ENCODE peak calls at places on chromosomes 4 and X, in seven cellular contexts. L is breast epithelium, U is IMR-90, R is ovary, V is body of pancreas, O is tibial nerve, W is stomach. S is an unnamed sample.

GRCh38 chr4:8188743-8189550 is 10.1 kb upstream of the SH3TC1 start:
- DNase-seq in L (no peak), U (no peak), R (no peak), V (peak), O (no peak), W (peak), S (no peak)

GRCh38 chr4:184473515-184474260 is 662 bp downstream of the IRF2 start:
- DNase-seq in L (no peak), U (peak), R (peak), V (peak), O (no peak), W (peak), S (peak)

GRCh38 chr4:90025248-90025647 is 101.9 kb upstream of the CCSER1 start:
- DNase-seq in L (no peak), U (peak), R (no peak), V (no peak), O (no peak), W (no peak), S (no peak)

GRCh38 chr4:145234086-145234694 is 53.8 kb upstream of the OTUD4 start:
- DNase-seq in L (no peak), U (peak), R (no peak), V (peak), O (peak), W (peak), S (no peak)

GRCh38 chr4:188428935-188429334 is 289.7 kb downstream of the TRIML1 start:
- DNase-seq in L (no peak), U (peak), R (no peak), V (peak), O (no peak), W (no peak), S (no peak)

GRCh38 chr4:109820563-109820962 is 5.0 kb downstream of the GAR1 start:
- DNase-seq in L (no peak), U (no peak), R (no peak), V (no peak), O (no peak), W (no peak), S (no peak)

GRCh38 chrX:106999002-106999975 is 723 bp downstream of the MORC4 start:
- DNase-seq in L (no peak), U (peak), R (peak), V (peak), O (peak), W (peak), S (peak)

GRCh38 chrX:153494061-153494460 is 719 bp upstream of the BGN start:
- DNase-seq in L (no peak), U (peak), R (no peak), V (no peak), O (no peak), W (no peak), S (no peak)

GRCh38 chr4:55321707-55322264 is 24.3 kb upstream of the SRD5A3 start:
- DNase-seq in L (no peak), U (peak), R (peak), V (peak), O (peak), W (peak), S (peak)

GRCh38 chr4:47855350-47855749 is 17.5 kb upstream of the CORIN start:
- DNase-seq in L (no peak), U (peak), R (no peak), V (no peak), O (no peak), W (no peak), S (no peak)

GRCh38 chr4:142377345-142378091 is 468.6 kb downstream of the INPP4B start:
- DNase-seq in L (no peak), U (no peak), R (no peak), V (no peak), O (no peak), W (no peak), S (no peak)

GRCh38 chr4:99983289-99983943 is 33.3 kb upstream of the H2AZ1 start:
- DNase-seq in L (no peak), U (no peak), R (no peak), V (no peak), O (no peak), W (no peak), S (no peak)

GRCh38 chr4:74431113-74431826 is 13.7 kb upstream of the AREG start:
- DNase-seq in L (no peak), U (no peak), R (no peak), V (no peak), O (no peak), W (no peak), S (no peak)

GRCh38 chr4:38313175-38313574 is 350.8 kb upstream of the KLF3 start:
- DNase-seq in L (no peak), U (no peak), R (no peak), V (peak), O (no peak), W (peak), S (no peak)

GRCh38 chrX:112698946-112699345 is 19.2 kb upstream of the LHFPL1 start:
- DNase-seq in L (no peak), U (no peak), R (no peak), V (no peak), O (no peak), W (no peak), S (no peak)

GRCh38 chr4:55793479-55793878 is 26.1 kb upstream of the EXOC1L start:
- DNase-seq in L (no peak), U (no peak), R (no peak), V (no peak), O (no peak), W (no peak), S (no peak)

GRCh38 chrX:43813319-43813718 is 68.9 kb downstream of the MAOB start:
- DNase-seq in L (no peak), U (no peak), R (no peak), V (no peak), O (no peak), W (no peak), S (no peak)

GRCh38 chr4:56745082-56745481 is 64.0 kb upstream of the HOPX start:
- DNase-seq in L (no peak), U (no peak), R (no peak), V (no peak), O (no peak), W (no peak), S (no peak)

GRCh38 chrX:131987252-131987651 is 35.9 kb upstream of the STK26 start:
- DNase-seq in L (no peak), U (no peak), R (no peak), V (no peak), O (no peak), W (no peak), S (no peak)

GRCh38 chrX:84729809-84730208 is 227.6 kb upstream of the HDX start:
- DNase-seq in L (no peak), U (peak), R (no peak), V (peak), O (peak), W (no peak), S (no peak)

GRCh38 chr4:56603297-56603696 is 77.8 kb downstream of the HOPX start:
- DNase-seq in L (no peak), U (no peak), R (no peak), V (no peak), O (no peak), W (no peak), S (no peak)

GRCh38 chr4:147842573-147842972 is 110.7 kb downstream of the ARHGAP10 start:
- DNase-seq in L (no peak), U (peak), R (no peak), V (no peak), O (no peak), W (no peak), S (no peak)

GRCh38 chrX:26373829-26374228 is 157.9 kb downstream of the MAGEB5 start:
- DNase-seq in L (no peak), U (no peak), R (no peak), V (no peak), O (no peak), W (no peak), S (no peak)

GRCh38 chrX:15241258-15241657 is 28.6 kb downstream of the ASB9 start:
- DNase-seq in L (no peak), U (no peak), R (no peak), V (no peak), O (no peak), W (no peak), S (no peak)

GRCh38 chr4:107654694-107655093 is 65.3 kb downstream of the PAPSS1 start:
- DNase-seq in L (no peak), U (no peak), R (no peak), V (no peak), O (no peak), W (no peak), S (no peak)

GRCh38 chrX:24242649-24243556 is 71.0 kb downstream of the SUPT20HL2 start:
- DNase-seq in L (no peak), U (peak), R (no peak), V (peak), O (peak), W (peak), S (peak)

GRCh38 chrX:30302957-30303356 is 6.2 kb downstream of the NR0B1 start:
- DNase-seq in L (no peak), U (no peak), R (no peak), V (peak), O (peak), W (peak), S (no peak)

GRCh38 chr4:92328095-92328494 is 24.3 kb downstream of the GRID2 start:
- DNase-seq in L (no peak), U (no peak), R (no peak), V (no peak), O (no peak), W (no peak), S (no peak)

GRCh38 chrX:13051529-13052172 is 7.2 kb upstream of the FAM9C start:
- DNase-seq in L (no peak), U (no peak), R (no peak), V (no peak), O (no peak), W (no peak), S (no peak)

GRCh38 chr4:120443111-120443510 is 376.5 kb upstream of the MAD2L1 start:
- DNase-seq in L (no peak), U (no peak), R (no peak), V (no peak), O (no peak), W (no peak), S (no peak)

GRCh38 chr4:167185465-167185864 is 48.8 kb downstream of the SPOCK3 start:
- DNase-seq in L (no peak), U (no peak), R (no peak), V (no peak), O (no peak), W (no peak), S (no peak)

GRCh38 chrX:2490634-2491033 is 10.1 kb downstream of the DHRSX start:
- DNase-seq in L (peak), U (no peak), R (no peak), V (no peak), O (no peak), W (no peak), S (no peak)

GRCh38 chrX:153556767-153557166 is 39.3 kb downstream of the ATP2B3 start:
- DNase-seq in L (no peak), U (no peak), R (no peak), V (no peak), O (no peak), W (no peak), S (no peak)

GRCh38 chrX:41722816-41723215 is 1.2 kb upstream of the GPR82 start:
- DNase-seq in L (no peak), U (peak), R (no peak), V (no peak), O (no peak), W (no peak), S (no peak)

GRCh38 chr4:87270144-87270543 is 49.7 kb upstream of the KLHL8 start:
- DNase-seq in L (no peak), U (peak), R (no peak), V (peak), O (no peak), W (no peak), S (no peak)

DNA sequence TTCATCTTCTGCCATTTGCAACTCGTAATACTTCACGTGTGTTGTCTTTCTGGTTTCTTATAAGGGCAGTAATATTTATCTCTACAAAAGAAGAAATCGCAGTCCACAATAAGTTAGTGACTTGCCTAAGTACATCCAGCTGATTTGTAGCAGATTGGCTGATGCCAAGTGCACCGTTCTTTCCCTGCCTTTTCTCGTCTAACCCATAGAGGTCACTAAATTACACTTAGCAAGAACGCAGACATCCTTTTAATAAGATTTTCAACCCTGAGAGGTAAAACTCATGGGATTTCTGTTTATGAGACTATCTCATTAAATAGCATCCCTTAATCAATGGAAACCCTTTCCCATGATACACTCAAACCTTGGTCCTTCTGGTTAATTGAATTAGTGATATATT is 408.6 kb upstream of the ACTRT1 start:
- DNase-seq in L (no peak), U (no peak), R (no peak), V (no peak), O (no peak), W (no peak), S (no peak)
- TF ChIP-seq CTCF in L (no peak), U (no peak), R (no peak), V (no peak), O (no peak), W (no peak), S (no peak)

DNA sequence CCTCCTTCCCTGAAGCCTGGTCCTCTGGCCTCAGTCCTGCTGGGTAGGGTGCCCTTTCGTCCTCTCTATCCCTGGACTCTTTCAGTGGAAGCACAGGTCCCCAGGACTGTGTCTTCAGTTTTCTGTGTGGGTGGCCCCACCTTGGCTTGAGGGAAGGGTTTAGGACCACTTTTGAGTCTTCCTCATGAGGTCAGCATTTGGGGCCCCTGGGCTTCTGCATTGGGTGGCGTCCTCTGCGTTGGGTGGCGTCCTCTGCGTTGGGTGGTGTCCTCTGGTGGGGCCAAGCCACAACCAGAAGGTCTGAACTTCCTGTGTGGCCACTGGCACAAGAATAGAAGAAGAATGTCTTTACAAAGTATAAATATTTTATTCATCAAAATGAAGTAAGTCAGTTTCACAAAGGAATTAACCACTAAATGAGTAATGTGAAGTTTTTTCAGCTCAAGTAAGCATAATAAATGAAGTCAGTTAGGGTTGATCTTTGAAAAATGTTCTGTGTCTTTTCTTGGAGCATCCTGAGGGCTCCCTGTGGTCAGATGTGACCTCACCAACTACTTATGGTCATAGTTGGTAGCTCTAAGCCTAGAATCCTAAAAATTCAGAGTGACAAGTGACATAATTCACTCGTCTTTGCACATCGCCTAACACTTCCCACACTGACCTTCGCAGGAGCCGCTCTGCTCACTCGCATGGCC is 39.2 kb upstream of the HGFAC start:
- DNase-seq in L (no peak), U (peak), R (no peak), V (no peak), O (no peak), W (no peak), S (no peak)
- H3K27ac ChIP-seq in L (no peak), U (no peak), R (no peak), V (no peak), O (peak), W (no peak), S (no peak)

GRCh38 chr4:10088135-10089010 is 28.2 kb downstream of the WDR1 start:
- DNase-seq in L (no peak), U (no peak), R (no peak), V (no peak), O (no peak), W (no peak), S (no peak)
- TF ChIP-seq POLR2A in L (no peak), U (no peak), R (no peak), V (no peak), O (no peak), W (no peak), S (no peak)

DNA sequence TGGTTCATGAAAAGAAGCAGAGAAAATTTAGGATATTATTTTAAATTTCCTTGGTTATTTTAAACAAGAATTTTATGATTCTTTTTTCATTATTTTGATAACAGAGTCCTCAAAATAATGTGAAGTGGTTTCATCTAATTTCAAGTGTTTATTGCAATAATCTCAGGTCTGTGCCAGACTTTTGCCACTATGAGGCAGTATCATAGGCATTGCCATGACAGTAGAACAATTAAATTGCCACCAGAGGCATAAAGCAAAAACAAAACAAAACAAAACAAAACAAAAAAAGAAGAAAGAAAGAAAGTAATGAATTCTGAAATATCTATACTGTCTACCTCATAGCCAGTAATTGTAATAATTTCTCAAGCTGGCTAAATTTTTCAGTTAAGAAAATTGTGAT is 739.2 kb downstream of the KCTD8 start:
- DNase-seq in L (no peak), U (no peak), R (no peak), V (no peak), O (no peak), W (no peak), S (no peak)
- TF ChIP-seq CTCF in L (no peak), U (no peak), R (no peak), V (peak), O (no peak), W (no peak), S (no peak)

DNA sequence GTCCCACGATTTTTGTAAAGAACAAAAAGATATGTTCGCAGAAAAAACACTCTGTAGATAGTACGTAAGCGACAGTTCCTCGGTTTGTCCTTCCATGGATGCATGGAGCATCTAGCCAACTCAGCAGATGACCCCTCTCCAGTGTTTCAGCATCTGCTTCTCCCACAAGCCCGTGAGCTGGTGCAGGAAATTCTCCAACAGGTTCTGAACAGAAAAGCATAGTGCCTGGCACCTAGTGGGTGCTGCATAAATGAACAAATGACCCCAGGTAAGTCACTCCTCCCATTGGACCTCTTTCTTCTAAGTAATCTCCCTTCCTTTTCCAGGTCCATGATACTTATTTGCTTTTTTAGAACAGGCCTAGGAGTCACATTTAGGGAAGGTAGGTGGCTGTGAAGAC is 966 bp upstream of the KIAA0232 start:
- DNase-seq in L (no peak), U (no peak), R (peak), V (no peak), O (no peak), W (no peak), S (peak)
- H3K27ac ChIP-seq in L (peak), U (no peak), R (peak), V (peak), O (peak), W (peak), S (peak)

GRCh38 chrX:40152173-40152705 is 54.5 kb upstream of the BCOR start:
- DNase-seq in L (no peak), U (no peak), R (no peak), V (no peak), O (no peak), W (peak), S (no peak)

GRCh38 chrX:40154229-40154852 is 56.6 kb upstream of the BCOR start:
- DNase-seq in L (no peak), U (no peak), R (peak), V (no peak), O (no peak), W (no peak), S (no peak)

GRCh38 chrX:40154853-40155616 is 57.3 kb upstream of the BCOR start:
- DNase-seq in L (no peak), U (peak), R (peak), V (peak), O (peak), W (peak), S (peak)

GRCh38 chrX:40152706-40153334 is 55.1 kb upstream of the BCOR start:
- DNase-seq in L (no peak), U (no peak), R (peak), V (peak), O (no peak), W (peak), S (peak)

GRCh38 chrX:40153335-40154221 is 55.8 kb upstream of the BCOR start:
- DNase-seq in L (no peak), U (no peak), R (peak), V (peak), O (no peak), W (peak), S (no peak)
- TF ChIP-seq POLR2A in L (no peak), U (no peak), R (no peak), V (peak), O (no peak), W (peak), S (no peak)

GRCh38 chrX:8820910-8821527 is 19.8 kb upstream of the FAM9A start:
- DNase-seq in L (no peak), U (peak), R (no peak), V (no peak), O (no peak), W (no peak), S (no peak)
- TF ChIP-seq CTCF in L (no peak), U (peak), R (no peak), V (no peak), O (no peak), W (no peak), S (no peak)

DNA sequence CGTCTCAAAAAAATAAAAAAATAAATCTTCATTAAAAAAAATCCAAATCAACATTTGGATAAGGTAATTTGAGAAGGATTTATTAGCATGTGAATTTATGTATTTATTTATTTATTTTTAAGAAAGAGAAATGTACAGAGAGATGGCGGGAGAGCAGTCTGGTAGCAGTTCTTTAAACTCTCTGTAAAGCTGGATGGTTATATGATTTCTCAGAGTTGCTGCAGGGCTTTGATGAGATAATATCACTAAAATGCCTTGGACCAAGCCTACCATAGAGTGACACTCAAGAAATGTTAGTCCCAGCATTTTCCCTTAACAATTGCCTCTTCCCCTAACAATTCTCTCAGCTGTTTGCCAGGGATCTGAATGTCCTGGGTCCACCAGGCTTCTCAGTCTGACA is 103.4 kb upstream of the LNX1 start:
- DNase-seq in L (no peak), U (no peak), R (no peak), V (no peak), O (no peak), W (no peak), S (no peak)
- H3K27ac ChIP-seq in L (no peak), U (no peak), R (no peak), V (no peak), O (no peak), W (no peak), S (no peak)